ENCODE peak calls at places on chromosome X, in six cellular contexts. T is nephron progenitor cell; B is activated CD4-positive, alpha-beta memory T cell treated with anti-CD3 and anti-CD28 coated beads, Interleukin-2, amount 10 ng/mL, durations not matched to agents 7 days and 5 days; H is pancreas; Q is body of pancreas; S is putamen. U is an unnamed sample.
A peak's percentile ranks its signal among the peaks of the same experiment; 100 is the strongest.

GRCh38 chrX:71173440-71173839 is 28.8 kb downstream of the NLGN3 start:
- DNase-seq in T (no peak), B (no peak), H (no peak), Q (no peak), S (no peak), U (no peak)

GRCh38 chrX:147958316-147958715 is 22.8 kb upstream of the FMR1NB start:
- DNase-seq in T (no peak), B (no peak), H (no peak), Q (no peak), S (no peak), U (peak; percentile 18)

GRCh38 chrX:63889001-63889400 is 104.0 kb upstream of the ARHGEF9 start:
- DNase-seq in T (no peak), B (no peak), H (no peak), Q (no peak), S (no peak), U (peak; percentile 5)

GRCh38 chrX:113929004-113929403 is 654.9 kb upstream of the HTR2C start:
- DNase-seq in T (peak; percentile 54), B (no peak), H (peak; percentile 12), Q (no peak), S (no peak), U (no peak)

GRCh38 chrX:68307767-68308166 is 125.5 kb downstream of the OPHN1 start:
- DNase-seq in T (no peak), B (no peak), H (no peak), Q (no peak), S (peak; percentile 2), U (peak; percentile 50)

GRCh38 chrX:56726609-56727008 is 2.4 kb upstream of the NBDY start:
- DNase-seq in T (no peak), B (peak; percentile 21), H (peak; percentile 12), Q (no peak), S (peak; percentile 20), U (no peak)

GRCh38 chrX:73916931-73917657 is 354.1 kb downstream of the CHIC1 start:
- DNase-seq in T (no peak), B (no peak), H (no peak), Q (no peak), S (no peak), U (peak; percentile 88)

GRCh38 chrX:103309860-103310591 is 764 bp downstream of the BEX2 start:
- DNase-seq in T (peak; percentile 21), B (no peak), H (no peak), Q (no peak), S (no peak), U (no peak)

GRCh38 chrX:2342878-2343277 is 157.9 kb downstream of the DHRSX start:
- DNase-seq in T (no peak), B (no peak), H (no peak), Q (no peak), S (no peak), U (peak; percentile 84)

GRCh38 chrX:129701624-129702069 is 37.1 kb upstream of the XPNPEP2 start:
- DNase-seq in T (no peak), B (no peak), H (no peak), Q (peak; percentile 18), S (no peak), U (no peak)

GRCh38 chrX:151902813-151903591 is 9.7 kb upstream of the MAGEA4 start:
- DNase-seq in T (no peak), B (no peak), H (no peak), Q (no peak), S (no peak), U (peak; percentile 67)

GRCh38 chrX:83469551-83469950 is 38.5 kb upstream of the POU3F4 start:
- DNase-seq in T (peak; percentile 29), B (peak; percentile 16), H (peak; percentile 22), Q (peak; percentile 10), S (no peak), U (no peak)

GRCh38 chrX:79477691-79478090 is 110.6 kb upstream of the ITM2A start:
- DNase-seq in T (no peak), B (no peak), H (no peak), Q (no peak), S (no peak), U (no peak)

GRCh38 chrX:132533409-132533808 is 44.6 kb upstream of the MBNL3 start:
- DNase-seq in T (no peak), B (no peak), H (no peak), Q (no peak), S (no peak), U (no peak)

GRCh38 chrX:124256209-124256608 is 76.3 kb upstream of the TEX13D start:
- DNase-seq in T (no peak), B (no peak), H (no peak), Q (no peak), S (no peak), U (no peak)

GRCh38 chrX:85611926-85612325 is 232.5 kb upstream of the POF1B start:
- DNase-seq in T (no peak), B (no peak), H (no peak), Q (no peak), S (no peak), U (peak; percentile 0)

GRCh38 chrX:135982860-135983259 is 2.4 kb upstream of the SLC9A6 start:
- DNase-seq in T (no peak), B (no peak), H (no peak), Q (no peak), S (no peak), U (no peak)

GRCh38 chrX:119238557-119238956 is 2.5 kb downstream of the PGRMC1 start:
- DNase-seq in T (no peak), B (no peak), H (no peak), Q (no peak), S (no peak), U (no peak)

GRCh38 chrX:80334583-80334982 is 85.7 kb upstream of the TENT5D start:
- DNase-seq in T (no peak), B (no peak), H (no peak), Q (no peak), S (no peak), U (no peak)

GRCh38 chrX:115503099-115503498 is 57.9 kb upstream of the PLS3 start:
- DNase-seq in T (no peak), B (no peak), H (no peak), Q (no peak), S (no peak), U (no peak)

GRCh38 chrX:3384330-3384729 is 37.9 kb upstream of the MXRA5 start:
- DNase-seq in T (no peak), B (no peak), H (no peak), Q (no peak), S (no peak), U (peak; percentile 28)

GRCh38 chrX:13048265-13048664 is 3.8 kb upstream of the FAM9C start:
- DNase-seq in T (no peak), B (no peak), H (no peak), Q (no peak), S (no peak), U (no peak)

GRCh38 chrX:46991664-46992063 is 79.4 kb downstream of the JADE3 start:
- DNase-seq in T (no peak), B (no peak), H (no peak), Q (no peak), S (no peak), U (no peak)

GRCh38 chrX:703466-704210 is 73.0 kb downstream of the SHOX start:
- DNase-seq in T (no peak), B (no peak), H (no peak), Q (no peak), S (no peak), U (no peak)

GRCh38 chrX:88284844-88285243 is 462.2 kb upstream of the CPXCR1 start:
- DNase-seq in T (no peak), B (no peak), H (peak; percentile 65), Q (peak; percentile 45), S (no peak), U (no peak)

U was measured in non-pigmented ciliary epithelial cell.